ENCODE peak calls at places on chromosomes 12 and 14, in six cellular contexts. One of them, this sample, is unnamed.

GRCh38 chr12:111268738-111269572 is 99.9 kb downstream of the PHETA1 start:
- DNase-seq in neuronal stem cell: no peak
- DNase-seq in mesenchymal stem cell: no peak
- DNase-seq in IMR-90: no peak
- DNase-seq in H1: peak
- DNase-seq in H9: peak
- DNase-seq in this sample: peak

GRCh38 chr12:18224745-18225144 is 36.6 kb upstream of the PIK3C2G start:
- DNase-seq in H1: no peak
- DNase-seq in IMR-90: peak
- DNase-seq in mesenchymal stem cell: peak
- DNase-seq in H9: no peak
- DNase-seq in neuronal stem cell: peak
- DNase-seq in this sample: peak

GRCh38 chr12:84842406-84843013 is 70.1 kb downstream of the SLC6A15 start:
- DNase-seq in H9: no peak
- DNase-seq in IMR-90: peak
- DNase-seq in mesenchymal stem cell: peak
- DNase-seq in neuronal stem cell: peak
- DNase-seq in H1: no peak
- DNase-seq in this sample: peak

GRCh38 chr12:91105807-91106206 is 5.5 kb downstream of the LUM start:
- DNase-seq in H1: no peak
- DNase-seq in H9: no peak
- DNase-seq in IMR-90: no peak
- DNase-seq in mesenchymal stem cell: peak
- DNase-seq in neuronal stem cell: no peak
- DNase-seq in this sample: no peak

GRCh38 chr12:119593578-119594398 is at the start of gene TMEM233:
- DNase-seq in neuronal stem cell: peak
- DNase-seq in IMR-90: no peak
- DNase-seq in H1: peak
- DNase-seq in mesenchymal stem cell: no peak
- DNase-seq in H9: peak
- DNase-seq in this sample: peak

GRCh38 chr12:15853877-15854276 is 28.3 kb upstream of the STRAP start:
- DNase-seq in neuronal stem cell: no peak
- DNase-seq in H1: no peak
- DNase-seq in H9: no peak
- DNase-seq in IMR-90: no peak
- DNase-seq in mesenchymal stem cell: no peak
- DNase-seq in this sample: peak

GRCh38 chr14:100213956-100214767 is 24.8 kb upstream of the YY1 start:
- DNase-seq in neuronal stem cell: peak
- DNase-seq in mesenchymal stem cell: peak
- DNase-seq in H1: peak
- DNase-seq in IMR-90: peak
- DNase-seq in H9: peak
- DNase-seq in this sample: peak

GRCh38 chr14:105311838-105312237 is 2.7 kb upstream of the PACS2 start:
- DNase-seq in neuronal stem cell: no peak
- DNase-seq in mesenchymal stem cell: no peak
- DNase-seq in IMR-90: no peak
- DNase-seq in H9: peak
- DNase-seq in H1: peak
- DNase-seq in this sample: no peak

GRCh38 chr14:84084056-84084590 is 1445.8 kb upstream of the FLRT2 start:
- DNase-seq in mesenchymal stem cell: no peak
- DNase-seq in IMR-90: no peak
- DNase-seq in H1: no peak
- DNase-seq in neuronal stem cell: no peak
- DNase-seq in H9: no peak
- DNase-seq in this sample: peak

GRCh38 chr14:50821471-50822464 is 9.2 kb downstream of the NIN start:
- DNase-seq in H1: no peak
- DNase-seq in neuronal stem cell: no peak
- DNase-seq in IMR-90: no peak
- DNase-seq in H9: no peak
- DNase-seq in mesenchymal stem cell: no peak
- DNase-seq in this sample: no peak

GRCh38 chr12:122050706-122051105 is 27.9 kb upstream of the MLXIP start:
- DNase-seq in mesenchymal stem cell: no peak
- DNase-seq in H9: no peak
- DNase-seq in IMR-90: no peak
- DNase-seq in neuronal stem cell: no peak
- DNase-seq in H1: no peak
- DNase-seq in this sample: no peak

GRCh38 chr14:104353921-104354701 is 215.7 kb downstream of the KIF26A start:
- DNase-seq in IMR-90: no peak
- DNase-seq in neuronal stem cell: no peak
- DNase-seq in H1: no peak
- DNase-seq in H9: peak
- DNase-seq in mesenchymal stem cell: no peak
- DNase-seq in this sample: no peak

DNA sequence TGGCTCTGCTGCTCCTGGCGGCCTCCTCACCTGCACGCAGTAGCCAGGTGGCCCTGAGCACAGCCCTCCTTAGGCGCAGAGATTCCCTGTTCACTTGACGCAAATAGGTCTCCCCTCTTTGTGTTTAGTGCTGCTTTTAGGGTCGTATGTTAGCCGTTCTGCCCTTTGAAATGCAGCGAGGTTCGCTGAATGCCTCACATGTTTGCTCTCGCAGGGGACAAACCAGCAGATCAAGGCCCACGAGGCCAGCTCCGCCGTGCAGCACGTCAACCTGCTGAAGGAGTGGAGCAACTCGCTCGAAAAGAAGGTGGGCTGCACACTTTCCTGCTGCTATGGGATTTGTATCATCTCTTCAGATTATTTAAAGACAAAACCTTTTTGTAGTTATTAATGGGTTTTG is 31.4 kb upstream of the AMN start:
- DNase-seq in H9: no peak
- DNase-seq in IMR-90: no peak
- DNase-seq in mesenchymal stem cell: no peak
- DNase-seq in H1: no peak
- DNase-seq in neuronal stem cell: no peak
- DNase-seq in this sample: no peak
- H2BK120ac ChIP-seq in H9: no peak
- H2BK120ac ChIP-seq in IMR-90: no peak
- H2BK120ac ChIP-seq in mesenchymal stem cell: no peak
- H2BK120ac ChIP-seq in H1: no peak
- H2BK120ac ChIP-seq in neuronal stem cell: no peak
- H2BK120ac ChIP-seq in this sample: no peak

GRCh38 chr12:51865470-51865745 is 16.9 kb upstream of the FIGNL2 start:
- DNase-seq in neuronal stem cell: no peak
- DNase-seq in H9: no peak
- DNase-seq in H1: no peak
- DNase-seq in mesenchymal stem cell: no peak
- DNase-seq in IMR-90: no peak
- DNase-seq in this sample: no peak
- H2BK120ac ChIP-seq in neuronal stem cell: no peak
- H2BK120ac ChIP-seq in H9: no peak
- H2BK120ac ChIP-seq in H1: no peak
- H2BK120ac ChIP-seq in mesenchymal stem cell: no peak
- H2BK120ac ChIP-seq in IMR-90: no peak
- H2BK120ac ChIP-seq in this sample: no peak

GRCh38 chr14:69087061-69087461 is 65.9 kb downstream of the DCAF5 start:
- DNase-seq in neuronal stem cell: no peak
- DNase-seq in H1: no peak
- DNase-seq in H9: no peak
- DNase-seq in mesenchymal stem cell: no peak
- DNase-seq in IMR-90: peak
- DNase-seq in this sample: no peak
- H2BK120ac ChIP-seq in neuronal stem cell: no peak
- H2BK120ac ChIP-seq in H1: no peak
- H2BK120ac ChIP-seq in H9: no peak
- H2BK120ac ChIP-seq in mesenchymal stem cell: no peak
- H2BK120ac ChIP-seq in IMR-90: no peak
- H2BK120ac ChIP-seq in this sample: no peak

DNA sequence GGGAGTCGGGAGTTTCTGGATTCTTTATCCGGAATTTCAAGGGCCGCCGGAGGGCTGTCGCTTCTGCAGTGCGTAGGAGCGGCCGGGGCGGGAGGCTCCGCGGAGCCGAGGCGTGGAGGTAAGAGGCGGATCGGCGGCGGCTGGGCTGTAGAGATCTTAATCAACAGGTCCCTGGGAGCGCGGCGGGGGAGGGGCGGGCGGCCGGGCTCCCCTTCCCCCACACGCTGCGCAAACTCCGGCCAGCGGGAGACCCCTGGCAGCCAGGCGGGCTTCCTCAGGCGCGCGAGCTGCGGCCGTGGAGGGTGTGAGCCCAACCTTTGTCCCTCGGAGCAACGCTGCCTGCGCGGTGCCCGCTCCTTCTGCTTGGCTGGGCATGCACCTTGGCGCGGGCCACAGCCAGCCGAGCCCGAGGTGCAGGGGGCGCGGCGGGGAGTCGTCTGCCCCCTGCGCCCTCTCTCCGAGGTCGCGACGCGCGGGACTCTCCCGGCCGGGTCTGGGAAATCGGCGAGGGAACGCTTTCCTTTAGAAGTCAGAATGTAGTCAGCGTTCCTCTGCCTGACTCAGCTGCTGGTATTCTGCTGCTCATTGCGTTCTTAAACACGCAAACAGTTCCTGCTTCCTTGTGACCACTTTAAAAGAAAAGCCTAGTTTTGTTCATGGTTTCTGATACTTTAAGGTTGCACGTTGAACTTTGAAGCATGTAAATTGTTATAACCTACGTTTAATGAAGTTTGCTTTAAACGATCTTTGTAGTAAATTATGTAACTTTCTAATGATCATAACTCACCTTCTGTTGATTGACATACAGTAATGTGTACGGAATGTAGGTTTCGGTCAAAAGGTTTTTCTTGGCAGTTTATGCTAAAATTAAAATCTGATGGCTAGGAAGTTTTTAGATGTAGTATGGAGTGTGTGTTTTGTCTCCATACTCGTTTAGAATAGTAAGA is at the start of gene PALS1:
- DNase-seq in mesenchymal stem cell: peak
- DNase-seq in neuronal stem cell: no peak
- DNase-seq in IMR-90: peak
- DNase-seq in H1: peak
- DNase-seq in H9: no peak
- DNase-seq in this sample: peak
- H2BK120ac ChIP-seq in mesenchymal stem cell: peak
- H2BK120ac ChIP-seq in neuronal stem cell: no peak
- H2BK120ac ChIP-seq in IMR-90: peak
- H2BK120ac ChIP-seq in H1: no peak
- H2BK120ac ChIP-seq in H9: no peak
- H2BK120ac ChIP-seq in this sample: no peak

GRCh38 chr12:80213871-80214270 is 114.5 kb downstream of the OTOGL start:
- DNase-seq in IMR-90: no peak
- DNase-seq in H9: no peak
- DNase-seq in H1: no peak
- DNase-seq in mesenchymal stem cell: no peak
- DNase-seq in neuronal stem cell: no peak
- DNase-seq in this sample: peak

GRCh38 chr12:80222261-80222660 is 122.9 kb downstream of the OTOGL start:
- DNase-seq in mesenchymal stem cell: no peak
- DNase-seq in H1: no peak
- DNase-seq in IMR-90: peak
- DNase-seq in H9: no peak
- DNase-seq in neuronal stem cell: no peak
- DNase-seq in this sample: no peak

GRCh38 chr12:80213246-80213645 is 113.9 kb downstream of the OTOGL start:
- DNase-seq in H1: no peak
- DNase-seq in mesenchymal stem cell: no peak
- DNase-seq in neuronal stem cell: no peak
- DNase-seq in IMR-90: no peak
- DNase-seq in H9: no peak
- DNase-seq in this sample: peak

GRCh38 chr12:80216890-80217559 is 117.7 kb downstream of the OTOGL start:
- DNase-seq in IMR-90: no peak
- DNase-seq in H1: no peak
- DNase-seq in mesenchymal stem cell: no peak
- DNase-seq in neuronal stem cell: no peak
- DNase-seq in H9: peak
- DNase-seq in this sample: peak

GRCh38 chr12:80218925-80219714 is 119.8 kb downstream of the OTOGL start:
- DNase-seq in IMR-90: no peak
- DNase-seq in mesenchymal stem cell: peak
- DNase-seq in H9: no peak
- DNase-seq in neuronal stem cell: no peak
- DNase-seq in H1: no peak
- DNase-seq in this sample: no peak
- H2BK120ac ChIP-seq in IMR-90: no peak
- H2BK120ac ChIP-seq in mesenchymal stem cell: no peak
- H2BK120ac ChIP-seq in H9: no peak
- H2BK120ac ChIP-seq in neuronal stem cell: no peak
- H2BK120ac ChIP-seq in H1: no peak
- H2BK120ac ChIP-seq in this sample: no peak

GRCh38 chr12:108629156-108629555 is 4.5 kb downstream of the SELPLG start:
- DNase-seq in H9: no peak
- DNase-seq in mesenchymal stem cell: no peak
- DNase-seq in IMR-90: no peak
- DNase-seq in H1: no peak
- DNase-seq in neuronal stem cell: no peak
- DNase-seq in this sample: no peak
- H2BK120ac ChIP-seq in H9: no peak
- H2BK120ac ChIP-seq in mesenchymal stem cell: peak
- H2BK120ac ChIP-seq in IMR-90: peak
- H2BK120ac ChIP-seq in H1: no peak
- H2BK120ac ChIP-seq in neuronal stem cell: no peak
- H2BK120ac ChIP-seq in this sample: no peak

GRCh38 chr12:62785941-62786559 is 148.9 kb downstream of the PPM1H start:
- DNase-seq in neuronal stem cell: no peak
- DNase-seq in IMR-90: peak
- DNase-seq in H9: no peak
- DNase-seq in mesenchymal stem cell: peak
- DNase-seq in H1: no peak
- DNase-seq in this sample: no peak
- H2BK120ac ChIP-seq in neuronal stem cell: no peak
- H2BK120ac ChIP-seq in IMR-90: peak
- H2BK120ac ChIP-seq in H9: no peak
- H2BK120ac ChIP-seq in mesenchymal stem cell: peak
- H2BK120ac ChIP-seq in H1: no peak
- H2BK120ac ChIP-seq in this sample: no peak